ENCODE peak calls at places on chromosome 16, in nine cellular contexts. G is Calu3, V is HFFc6, K is GM10248, Z is right atrium auricular region, Y is dorsolateral prefrontal cortex, A is sigmoid colon, L is AG09309, W is Peyer's patch. O is an unnamed sample.

GRCh38 chr16:24102120-24102740 is 153.9 kb upstream of the CACNG3 start:
- DNase-seq in G (no peak), V (no peak), K (no peak), Z (no peak), Y (no peak), A (no peak), L (no peak), W (no peak), O (peak)

GRCh38 chr16:16001856-16002255 is 52.4 kb downstream of the ABCC1 start:
- DNase-seq in G (no peak), V (no peak), K (no peak), Z (no peak), Y (no peak), A (no peak), L (no peak), W (no peak), O (no peak)

GRCh38 chr16:8740775-8741355 is 56.6 kb downstream of the TMEM186 start:
- DNase-seq in G (no peak), V (no peak), K (no peak), Z (no peak), Y (no peak), A (peak), L (no peak), W (peak), O (no peak)

GRCh38 chr16:30958164-30959083 is 870 bp downstream of the SETD1A start:
- DNase-seq in G (peak), V (peak), K (peak), Z (no peak), Y (no peak), A (no peak), L (no peak), W (peak), O (peak)

GRCh38 chr16:53822936-53823529 is 119.1 kb downstream of the FTO start:
- DNase-seq in G (no peak), V (peak), K (peak), Z (no peak), Y (no peak), A (no peak), L (no peak), W (no peak), O (no peak)

GRCh38 chr16:11972128-11972527 is 4.4 kb upstream of the SNX29 start:
- DNase-seq in G (peak), V (no peak), K (no peak), Z (no peak), Y (no peak), A (no peak), L (no peak), W (no peak), O (peak)

GRCh38 chr16:75860654-75861053 is 134.4 kb upstream of the CPHXL start:
- DNase-seq in G (no peak), V (no peak), K (no peak), Z (no peak), Y (peak), A (no peak), L (no peak), W (no peak), O (peak)

GRCh38 chr16:53695070-53695469 is 8.6 kb downstream of the RPGRIP1L start:
- DNase-seq in G (no peak), V (peak), K (no peak), Z (no peak), Y (no peak), A (no peak), L (peak), W (no peak), O (no peak)

GRCh38 chr16:53495325-53495724 is 7.7 kb downstream of the AKTIP start:
- DNase-seq in G (no peak), V (no peak), K (no peak), Z (no peak), Y (no peak), A (no peak), L (no peak), W (no peak), O (peak)

GRCh38 chr16:83244057-83244456 is 563.7 kb upstream of the HSBP1 start:
- DNase-seq in G (no peak), V (no peak), K (no peak), Z (no peak), Y (no peak), A (no peak), L (no peak), W (no peak), O (no peak)

GRCh38 chr16:57277586-57277985 is 6.9 kb downstream of the PLLP start:
- DNase-seq in G (peak), V (peak), K (no peak), Z (no peak), Y (peak), A (peak), L (no peak), W (peak), O (no peak)

GRCh38 chr16:12796498-12796897 is 7.2 kb downstream of the CPPED1 start:
- DNase-seq in G (no peak), V (peak), K (no peak), Z (no peak), Y (no peak), A (no peak), L (no peak), W (no peak), O (no peak)

DNA sequence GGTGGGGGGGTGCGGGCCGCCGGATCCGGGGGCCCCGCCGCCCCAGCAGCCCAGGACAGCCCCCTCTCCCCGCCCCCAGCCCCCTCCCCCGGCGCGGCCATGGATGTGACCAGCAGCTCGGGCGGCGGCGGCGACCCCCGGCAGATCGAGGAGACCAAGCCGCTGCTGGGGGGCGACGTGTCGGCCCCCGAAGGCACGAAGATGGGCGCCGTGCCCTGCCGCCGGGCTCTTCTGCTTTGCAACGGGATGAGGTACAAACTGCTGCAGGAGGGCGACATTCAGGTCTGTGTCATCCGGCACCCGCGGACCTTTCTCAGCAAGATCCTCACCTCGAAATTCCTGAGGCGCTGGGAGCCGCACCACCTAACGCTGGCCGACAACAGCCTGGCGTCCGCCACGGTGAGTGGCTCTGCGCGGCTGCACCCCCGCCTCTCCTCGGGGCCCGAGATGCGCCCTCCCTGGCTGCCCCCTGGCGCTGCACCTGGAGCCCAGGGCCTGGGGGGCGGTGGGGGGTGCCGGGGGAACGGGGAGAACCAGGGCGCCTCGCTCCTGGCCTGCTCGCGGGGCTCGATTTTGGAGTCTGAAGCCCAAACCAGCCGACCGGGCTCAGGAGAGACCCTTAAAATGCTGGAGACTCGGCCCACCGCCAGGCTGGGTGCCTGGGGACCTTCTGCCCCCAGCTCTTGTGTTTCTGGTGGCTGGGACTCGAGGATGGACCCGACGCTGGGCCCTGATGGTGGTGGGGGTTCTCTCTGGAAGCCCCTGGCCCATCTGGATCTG is 725 bp downstream of the CMIP start:
- DNase-seq in G (peak), V (peak), K (peak), Z (no peak), Y (peak), A (peak), L (no peak), W (peak), O (peak)
- TF ChIP-seq CTCF in G (no peak), V (peak), K (no peak), Z (no peak), Y (no peak), A (peak), L (peak), W (peak), O (no peak)

GRCh38 chr16:5496013-5496412 is 398.4 kb upstream of the EEF2KMT start:
- DNase-seq in G (no peak), V (no peak), K (no peak), Z (no peak), Y (no peak), A (no peak), L (no peak), W (no peak), O (no peak)

GRCh38 chr16:5488581-5488980 is 391.0 kb upstream of the EEF2KMT start:
- DNase-seq in G (no peak), V (no peak), K (no peak), Z (no peak), Y (no peak), A (no peak), L (no peak), W (no peak), O (no peak)

GRCh38 chr16:5487728-5488127 is 390.1 kb upstream of the EEF2KMT start:
- DNase-seq in G (no peak), V (no peak), K (no peak), Z (no peak), Y (no peak), A (no peak), L (no peak), W (no peak), O (no peak)

DNA sequence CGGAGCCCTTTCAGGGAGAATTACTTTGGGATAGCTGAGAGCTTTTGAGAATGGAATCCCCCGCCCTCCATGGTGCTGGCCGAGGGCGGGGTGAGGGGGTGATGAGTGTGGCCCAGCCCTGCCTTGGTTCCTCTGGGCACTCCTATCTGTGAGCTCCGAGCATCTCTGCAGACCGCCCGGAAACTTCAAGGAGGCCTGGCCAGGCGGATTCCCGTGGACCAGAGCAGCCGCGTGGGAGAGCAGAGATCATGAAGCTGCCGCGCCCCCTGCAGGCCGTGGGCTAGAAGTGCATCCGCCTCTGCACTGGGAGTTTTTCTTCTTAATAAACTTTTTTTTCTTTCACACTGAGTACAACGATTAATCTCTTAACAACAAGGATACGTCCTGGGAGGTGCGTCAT is 392.9 kb upstream of the EEF2KMT start:
- DNase-seq in G (peak), V (no peak), K (peak), Z (no peak), Y (peak), A (no peak), L (no peak), W (peak), O (peak)
- TF ChIP-seq CTCF in G (peak), V (peak), K (peak), Z (no peak), Y (peak), A (peak), L (peak), W (peak), O (peak)

GRCh38 chr16:1499756-1500464 is 6.8 kb downstream of the TELO2 start:
- DNase-seq in G (no peak), V (no peak), K (no peak), Z (no peak), Y (no peak), A (no peak), L (no peak), W (no peak), O (no peak)

GRCh38 chr16:1500465-1501150 is 7.4 kb downstream of the TELO2 start:
- DNase-seq in G (no peak), V (no peak), K (no peak), Z (no peak), Y (no peak), A (no peak), L (no peak), W (no peak), O (no peak)

GRCh38 chr16:1503110-1503955 is 10.2 kb downstream of the TELO2 start:
- DNase-seq in G (no peak), V (no peak), K (no peak), Z (no peak), Y (no peak), A (no peak), L (no peak), W (no peak), O (no peak)

GRCh38 chr16:1502092-1503004 is 9.2 kb downstream of the TELO2 start:
- DNase-seq in G (no peak), V (no peak), K (no peak), Z (no peak), Y (no peak), A (no peak), L (no peak), W (no peak), O (no peak)

DNA sequence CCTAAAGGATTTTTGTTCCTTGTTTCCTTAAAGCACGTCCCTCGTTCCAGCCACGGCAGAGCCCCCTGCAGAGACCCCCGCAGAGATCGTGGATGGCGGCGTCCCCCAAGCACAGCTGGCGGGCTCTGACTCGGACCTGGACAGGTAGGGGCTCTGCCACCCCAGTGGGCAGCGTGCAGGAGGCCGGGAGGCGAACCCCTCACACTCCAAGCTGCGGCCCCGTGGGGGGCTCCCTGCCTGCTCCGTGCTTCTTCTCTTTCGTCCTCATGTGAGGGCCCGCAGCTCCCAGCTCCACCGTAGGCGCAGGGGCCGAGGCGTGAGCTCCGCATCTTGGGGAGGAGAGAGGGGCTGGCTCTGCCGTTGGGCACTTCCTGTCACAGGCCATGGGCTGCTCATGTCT is 8.5 kb downstream of the TELO2 start:
- DNase-seq in G (no peak), V (no peak), K (no peak), Z (no peak), Y (no peak), A (no peak), L (no peak), W (no peak), O (no peak)
- TF ChIP-seq CTCF in G (no peak), V (no peak), K (no peak), Z (no peak), Y (no peak), A (no peak), L (no peak), W (no peak), O (no peak)

DNA sequence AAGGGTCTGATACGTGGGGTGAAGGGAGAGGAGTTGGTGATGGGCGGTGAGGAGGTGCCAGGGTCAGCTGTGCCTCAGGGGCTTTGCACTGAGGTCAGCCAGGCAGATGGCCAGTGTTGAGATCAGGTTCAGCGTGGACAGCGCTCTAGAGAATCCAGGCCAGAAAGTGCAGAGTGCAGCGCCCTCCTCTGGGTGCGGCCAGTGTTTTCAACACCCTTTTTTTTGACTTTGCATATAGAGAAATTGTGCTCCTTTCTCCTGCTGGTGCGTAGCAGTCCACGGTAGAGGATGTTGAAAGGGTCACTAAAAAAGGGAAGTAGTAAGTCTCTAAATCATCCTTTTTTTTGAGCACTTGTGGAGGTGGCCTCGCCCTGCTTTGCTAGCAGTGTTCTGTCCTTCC is 53.9 kb downstream of the BANP start:
- DNase-seq in G (no peak), V (no peak), K (no peak), Z (no peak), Y (peak), A (peak), L (no peak), W (no peak), O (peak)
- TF ChIP-seq CTCF in G (no peak), V (peak), K (peak), Z (no peak), Y (no peak), A (no peak), L (no peak), W (no peak), O (peak)

DNA sequence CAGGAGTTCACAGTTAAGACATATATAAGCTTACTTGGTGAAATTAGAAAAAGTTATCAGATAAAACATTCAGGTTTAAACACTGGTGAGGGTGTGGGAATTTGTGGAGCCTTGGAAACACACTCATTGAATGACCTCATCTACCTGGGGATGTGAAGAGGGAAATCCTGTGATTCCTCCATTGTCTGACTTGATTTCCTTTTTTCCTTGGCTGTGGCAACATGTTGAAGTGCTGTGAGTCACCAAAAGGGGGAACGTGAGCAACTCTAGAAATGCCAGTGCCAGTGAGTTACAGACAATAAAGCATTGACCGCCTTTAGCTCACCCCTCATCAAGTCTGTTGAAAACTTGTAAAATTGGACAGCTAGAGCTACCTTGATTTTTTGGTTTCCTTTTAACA is 1.8 kb downstream of the HMOX2 start:
- DNase-seq in G (peak), V (peak), K (no peak), Z (no peak), Y (no peak), A (no peak), L (no peak), W (no peak), O (peak)
- TF ChIP-seq CTCF in G (no peak), V (peak), K (no peak), Z (no peak), Y (no peak), A (no peak), L (peak), W (no peak), O (peak)

DNA sequence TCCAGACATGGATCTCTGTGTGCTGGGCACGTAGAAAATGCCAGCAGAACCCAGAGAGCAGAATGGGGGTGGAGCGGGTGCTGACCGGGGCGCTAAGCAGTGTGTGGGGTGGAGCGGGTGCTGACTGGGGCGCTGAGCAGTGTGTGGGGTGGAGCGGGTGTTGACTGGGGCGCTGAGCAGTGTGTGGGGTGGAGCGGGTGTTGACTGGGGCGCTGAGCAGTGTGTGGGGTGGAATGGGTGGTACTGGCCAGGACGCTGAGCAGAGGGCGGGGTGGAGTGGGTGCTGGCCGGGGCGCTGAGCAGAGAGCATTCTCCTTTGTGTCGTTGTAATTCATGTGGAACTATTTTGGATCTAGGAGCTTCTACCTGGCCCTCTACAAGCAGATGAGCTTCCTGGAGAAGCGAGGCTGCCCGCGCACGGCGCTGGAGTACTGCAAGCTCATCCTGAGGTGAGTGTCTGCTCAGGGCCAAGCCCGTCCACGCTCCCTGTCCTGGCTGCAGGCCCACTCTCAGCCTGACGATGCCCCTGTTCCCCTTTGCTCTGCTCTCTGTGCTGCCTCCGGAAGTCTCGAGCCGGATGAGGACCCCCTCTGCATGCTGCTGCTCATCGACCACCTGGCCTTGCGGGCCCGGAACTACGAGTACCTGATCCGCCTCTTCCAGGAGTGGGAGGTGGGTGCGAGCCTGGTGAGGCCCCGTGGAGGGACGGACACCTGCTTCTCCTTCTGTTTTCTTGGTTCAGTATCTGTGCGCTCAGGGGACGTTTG is 20.3 kb upstream of the MC1R start:
- DNase-seq in G (no peak), V (no peak), K (no peak), Z (no peak), Y (no peak), A (peak), L (no peak), W (no peak), O (no peak)
- TF ChIP-seq CTCF in G (no peak), V (no peak), K (no peak), Z (no peak), Y (no peak), A (no peak), L (no peak), W (no peak), O (no peak)

DNA sequence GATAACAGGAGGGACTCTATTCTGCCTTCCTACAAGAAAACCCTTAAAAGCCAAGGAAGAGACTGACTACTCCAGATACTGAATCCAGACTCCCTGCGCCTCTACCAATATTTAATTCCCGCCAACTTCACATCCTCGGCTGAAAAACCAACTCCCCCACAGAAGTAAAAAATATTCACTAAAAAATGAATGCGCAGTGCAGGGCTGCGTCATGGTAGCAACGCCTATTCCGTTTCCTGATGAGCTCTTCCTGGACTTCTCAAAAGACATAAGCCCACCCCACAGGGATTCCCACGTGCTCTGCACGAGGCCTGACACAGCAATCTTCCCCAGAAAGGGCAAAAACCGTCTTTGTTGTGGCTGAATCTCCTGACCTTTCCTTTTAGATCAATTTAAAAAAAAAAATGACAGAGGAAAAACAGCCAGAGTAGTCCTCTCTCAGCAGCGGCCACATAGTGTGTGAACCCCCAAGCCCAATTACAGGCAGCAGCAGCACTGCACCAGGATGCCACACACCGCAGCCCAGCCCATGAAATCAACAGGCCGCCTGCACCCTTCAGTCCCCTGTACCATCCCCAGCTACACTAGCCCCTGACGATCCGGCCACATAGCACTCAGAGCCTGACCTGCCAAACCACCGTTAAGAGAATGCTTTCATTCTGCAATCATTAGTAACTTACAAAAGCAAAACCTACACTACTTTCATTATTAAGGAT is 23.9 kb downstream of the KLHDC4 start:
- DNase-seq in G (no peak), V (no peak), K (no peak), Z (no peak), Y (no peak), A (no peak), L (no peak), W (no peak), O (no peak)
- TF ChIP-seq CTCF in G (no peak), V (no peak), K (no peak), Z (no peak), Y (no peak), A (no peak), L (no peak), W (no peak), O (no peak)

DNA sequence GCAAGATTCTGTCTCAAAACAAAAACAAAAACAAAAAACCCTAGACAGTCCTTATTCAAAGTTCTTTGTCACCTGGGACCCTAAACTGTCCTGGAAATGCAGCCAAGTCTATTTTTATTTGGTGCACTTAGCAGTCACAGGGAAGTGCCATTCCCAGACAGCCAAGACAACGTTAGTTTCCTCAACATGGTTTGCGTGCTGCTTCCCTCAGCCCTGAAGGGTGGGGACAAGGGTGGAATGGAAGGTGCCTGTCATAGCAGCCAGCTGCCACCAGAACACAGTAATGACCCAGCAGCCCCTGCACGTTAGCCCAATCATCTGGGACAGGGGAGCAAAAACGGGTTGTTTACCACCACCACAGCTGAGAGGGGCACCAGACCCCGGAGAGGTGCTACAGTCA is 16.9 kb downstream of the CREBBP start:
- DNase-seq in G (no peak), V (no peak), K (no peak), Z (no peak), Y (no peak), A (no peak), L (no peak), W (no peak), O (no peak)
- TF ChIP-seq CTCF in G (no peak), V (no peak), K (no peak), Z (no peak), Y (no peak), A (no peak), L (no peak), W (no peak), O (no peak)